ENCODE peak calls at places on chromosome 4, in four cellular contexts. H is SK-N-SH, D is neural progenitor cell, L is GM23338. P is an unnamed sample.
A peak's percentile ranks its signal among the peaks of the same experiment; 100 is the strongest.

GRCh38 chr4:57548856-57549255 is 438.7 kb upstream of the IGFBP7 start:
- DNase-seq in H (peak; percentile 36), D (no peak), L (no peak), P (no peak)

GRCh38 chr4:1675136-1675801 is 8.8 kb downstream of the FAM53A start:
- DNase-seq in H (no peak), D (no peak), L (no peak), P (no peak)

GRCh38 chr4:94342713-94343112 is at the start of gene HPGDS:
- DNase-seq in H (no peak), D (no peak), L (no peak), P (no peak)

GRCh38 chr4:158775091-158775651 is 6.3 kb downstream of the FNIP2 start:
- DNase-seq in H (no peak), D (no peak), L (no peak), P (no peak)

GRCh38 chr4:19074061-19074460 is 1052.5 kb upstream of the LCORL start:
- DNase-seq in H (no peak), D (peak; percentile 65), L (no peak), P (no peak)

GRCh38 chr4:10460313-10461047 is 3.3 kb upstream of the ZNF518B start:
- DNase-seq in H (no peak), D (no peak), L (no peak), P (no peak)

GRCh38 chr4:82652062-82652461 is 90.3 kb upstream of the TMEM150C start:
- DNase-seq in H (no peak), D (no peak), L (no peak), P (no peak)

GRCh38 chr4:154205471-154205870 is 286.1 kb downstream of the DCHS2 start:
- DNase-seq in H (no peak), D (no peak), L (no peak), P (no peak)

GRCh38 chr4:122636697-122637096 is 15.8 kb upstream of the IL21 start:
- DNase-seq in H (no peak), D (no peak), L (no peak), P (no peak)

GRCh38 chr4:76943129-76943620 is 6.4 kb upstream of the SEPTIN11 start:
- DNase-seq in H (no peak), D (no peak), L (no peak), P (no peak)

GRCh38 chr4:108166441-108167315 is 2.1 kb downstream of the LEF1 start:
- DNase-seq in H (peak; percentile 47), D (peak; percentile 85), L (peak; percentile 94), P (no peak)

GRCh38 chr4:147981305-147981704 is 249.4 kb downstream of the ARHGAP10 start:
- DNase-seq in H (no peak), D (no peak), L (no peak), P (no peak)

GRCh38 chr4:82050806-82051205 is 323.0 kb downstream of the HNRNPD start:
- DNase-seq in H (no peak), D (no peak), L (no peak), P (no peak)

DNA sequence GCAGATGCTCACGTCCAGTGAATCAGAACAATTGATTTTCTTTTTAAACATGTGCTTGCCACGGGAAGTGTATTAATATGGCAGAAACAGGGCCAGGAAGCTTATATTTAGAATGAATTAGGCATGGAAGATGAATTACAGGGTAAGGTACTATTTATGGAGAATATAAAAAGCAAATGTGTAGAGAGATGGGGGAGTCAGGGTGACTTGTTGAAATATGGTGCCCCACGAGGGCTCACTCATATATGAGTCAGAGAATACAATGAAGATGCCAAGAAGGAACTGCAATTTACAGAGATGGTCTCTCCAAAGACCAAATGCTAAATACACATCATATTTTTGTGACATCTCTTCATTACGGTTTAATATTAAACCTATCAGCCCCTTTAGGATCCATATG is 385.1 kb downstream of the ARHGAP24 start:
- DNase-seq in H (no peak), D (no peak), L (no peak), P (no peak)
- H3K36me3 ChIP-seq in H (no peaks in the 10 kb centered on the region), D (no peaks in the 10 kb centered on the region), L (no peaks in the 10 kb centered on the region), P (no peaks in the 10 kb centered on the region)

GRCh38 chr4:168865854-168866253 is 144.2 kb downstream of the CBR4 start:
- DNase-seq in H (no peak), D (no peak), L (no peak), P (no peak)
- H3F3A ChIP-seq in H (peaks cover 52% of the 10 kb centered on the region), D (peaks cover 3% of the 10 kb centered on the region), L (no peaks in the 10 kb centered on the region), P (no peaks in the 10 kb centered on the region)

GRCh38 chr4:17502764-17503163 is 9.1 kb downstream of the QDPR start:
- DNase-seq in H (no peak), D (no peak), L (no peak), P (no peak)
- H3K36me3 ChIP-seq in H (peaks cover 24% of the 10 kb centered on the region), D (no peaks in the 10 kb centered on the region), L (peaks cover 17% of the 10 kb centered on the region), P (no peaks in the 10 kb centered on the region)

DNA sequence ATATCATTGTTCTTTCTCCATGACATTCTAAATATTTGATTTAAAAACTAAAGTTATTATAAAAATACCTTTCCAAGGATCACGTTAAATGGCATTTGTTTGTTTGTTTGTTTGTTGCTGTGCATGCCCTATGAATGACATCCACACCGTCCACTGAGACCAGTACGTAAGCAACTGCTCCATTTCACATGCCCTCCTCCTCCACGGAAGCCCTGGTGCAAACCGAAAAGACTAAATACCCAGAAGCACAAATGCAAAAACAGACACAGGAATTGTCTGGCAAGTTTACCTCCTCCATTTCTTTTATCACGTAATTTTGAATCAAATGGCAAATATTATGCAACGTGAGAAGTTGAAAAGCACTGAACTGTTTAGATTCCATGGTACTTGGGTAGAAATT is 23.6 kb downstream of the IRF2 start:
- DNase-seq in H (peak; percentile 59), D (no peak), L (no peak), P (no peak)
- H3F3A ChIP-seq in H (no peaks in the 10 kb centered on the region), D (no peaks in the 10 kb centered on the region), L (no peaks in the 10 kb centered on the region), P (no peaks in the 10 kb centered on the region)